ENCODE peak calls at places on chromosomes 3 and 15, in five cellular contexts. C, N, Q, B and P are unnamed samples.

GRCh38 chr3:2898591-2899353 is 211.4 kb downstream of the IL5RA start:
- DNase-seq in C (no peak), N (no peak), Q (no peak), B (no peak), P (no peak)

GRCh38 chr3:42803800-42804112 is 534 bp downstream of the HIGD1A start:
- DNase-seq in C (peak), N (no peak), Q (no peak), B (peak), P (peak)

GRCh38 chr15:31327674-31328424 is 1.2 kb downstream of the KLF13 start:
- DNase-seq in C (peak), N (peak), Q (peak), B (peak), P (peak)

GRCh38 chr3:87398226-87398774 is 121.9 kb upstream of the POU1F1 start:
- DNase-seq in C (no peak), N (no peak), Q (no peak), B (no peak), P (no peak)

GRCh38 chr15:41597787-41598186 is 38.8 kb downstream of the TYRO3 start:
- DNase-seq in C (no peak), N (no peak), Q (no peak), B (no peak), P (no peak)

GRCh38 chr15:76107169-76107568 is 47.4 kb downstream of the TMEM266 start:
- DNase-seq in C (no peak), N (no peak), Q (no peak), B (no peak), P (no peak)

GRCh38 chr15:97968380-97968779 is 7.9 kb downstream of the ARRDC4 start:
- DNase-seq in C (no peak), N (no peak), Q (no peak), B (no peak), P (no peak)

GRCh38 chr15:100690786-100691160 is 88.4 kb downstream of the ASB7 start:
- DNase-seq in C (no peak), N (no peak), Q (no peak), B (no peak), P (no peak)

GRCh38 chr3:159766563-159767185 is 222.0 kb upstream of the IL12A start:
- DNase-seq in C (no peak), N (no peak), Q (no peak), B (no peak), P (no peak)

GRCh38 chr3:25789596-25790556 is at the start of gene OXSM:
- DNase-seq in C (peak), N (peak), Q (peak), B (peak), P (peak)

GRCh38 chr3:38960953-38961622 is 90.7 kb downstream of the SCN11A start:
- DNase-seq in C (peak), N (no peak), Q (peak), B (peak), P (peak)

GRCh38 chr3:141477224-141477623 is 9.6 kb upstream of the RASA2 start:
- DNase-seq in C (no peak), N (no peak), Q (no peak), B (peak), P (no peak)

GRCh38 chr3:18119866-18120265 is 305.3 kb downstream of the SATB1 start:
- DNase-seq in C (no peak), N (no peak), Q (no peak), B (no peak), P (no peak)

GRCh38 chr3:174863488-174863887 is 4.4 kb downstream of the NAALADL2 start:
- DNase-seq in C (no peak), N (no peak), Q (no peak), B (no peak), P (no peak)

GRCh38 chr3:58723197-58723596 is 56.6 kb upstream of the FAM3D start:
- DNase-seq in C (no peak), N (no peak), Q (no peak), B (no peak), P (no peak)

GRCh38 chr3:134258761-134259347 is 8.2 kb upstream of the RYK start:
- DNase-seq in C (no peak), N (no peak), Q (no peak), B (no peak), P (no peak)